ENCODE peak calls at places on chromosome 5, in five cellular contexts. F is RCC 7860, B is SK-N-SH, Y is heart right ventricle, U is NCI-H1694 treated with DMSO at 0.1 percent for 48 hours. R is an unnamed sample.

GRCh38 chr5:52880541-52880940 is 92.8 kb downstream of the ITGA1 start:
- DNase-seq in U (no peak), Y (no peak), F (no peak), B (no peak), R (no peak)

GRCh38 chr5:139275536-139276297 is 17.8 kb upstream of the MATR3 start:
- DNase-seq in Y (no peak), U (no peak), B (no peak), F (no peak), R (no peak)

GRCh38 chr5:126499742-126500396 is 76.7 kb downstream of the GRAMD2B start:
- DNase-seq in B (peak), U (no peak), F (peak), Y (no peak), R (no peak)

GRCh38 chr5:62575066-62575465 is 3.6 kb upstream of the LRRC70 start:
- DNase-seq in Y (no peak), F (no peak), U (no peak), B (no peak), R (no peak)

GRCh38 chr5:83306572-83307241 is 164.8 kb upstream of the VCAN start:
- DNase-seq in U (peak), B (no peak), F (peak), Y (peak), R (peak)

GRCh38 chr5:3842591-3842990 is 247.0 kb downstream of the IRX1 start:
- DNase-seq in Y (no peak), U (no peak), F (no peak), B (no peak), R (no peak)

GRCh38 chr5:112247930-112248329 is 171.1 kb downstream of the EPB41L4A start:
- DNase-seq in B (no peak), F (no peak), Y (no peak), U (no peak), R (no peak)

GRCh38 chr5:31124906-31125305 is 68.6 kb upstream of the CDH6 start:
- DNase-seq in Y (no peak), U (no peak), F (no peak), B (no peak), R (no peak)

GRCh38 chr5:66959668-66960067 is 236.9 kb downstream of the CD180 start:
- DNase-seq in F (no peak), U (peak), Y (no peak), B (no peak), R (no peak)

GRCh38 chr5:39765381-39765780 is 340.6 kb upstream of the DAB2 start:
- DNase-seq in F (no peak), Y (no peak), U (no peak), B (no peak), R (no peak)

GRCh38 chr5:137954131-137954879 is 65.0 kb downstream of the PKD2L2 start:
- DNase-seq in B (peak), F (peak), U (no peak), Y (peak), R (no peak)

GRCh38 chr5:157219491-157220271 is 39.0 kb downstream of the ITK start:
- DNase-seq in Y (no peak), B (no peak), U (no peak), F (no peak), R (no peak)